ENCODE peak calls at places on chromosomes 5 and 9, in eight cellular contexts. G, W, V, N, X, F, S and E are unnamed samples.

GRCh38 chr5:36696059-36696673 is 89.8 kb downstream of the SLC1A3 start:
- DNase-seq in G (peak; percentile 53), W (peak; percentile 34), V (peak; percentile 70), N (peak; percentile 55), X (peak; percentile 73), F (peak; percentile 61), S (peak; percentile 78), E (peak; percentile 38)

GRCh38 chr5:149079883-149080282 is 17.0 kb upstream of the SH3TC2 start:
- DNase-seq in G (peak; percentile 32), W (no peak), V (no peak), N (no peak), X (no peak), F (no peak), S (no peak), E (peak; percentile 11)

GRCh38 chr9:106677815-106678214 is 185.2 kb upstream of the ZNF462 start:
- DNase-seq in G (no peak), W (no peak), V (no peak), N (no peak), X (no peak), F (no peak), S (no peak), E (no peak)

GRCh38 chr5:170497311-170498038 is 6.3 kb upstream of the KCNIP1 start:
- DNase-seq in G (peak; percentile 8), W (no peak), V (no peak), N (no peak), X (peak; percentile 30), F (peak; percentile 68), S (no peak), E (no peak)

GRCh38 chr9:121299125-121299466 is 31.1 kb downstream of the GSN start:
- DNase-seq in G (no peak), W (no peak), V (no peak), N (no peak), X (no peak), F (no peak), S (no peak), E (no peak)

GRCh38 chr5:122129332-122129731 is at the start of gene ZNF474:
- DNase-seq in G (peak; percentile 98), W (peak; percentile 47), V (peak; percentile 92), N (no peak), X (peak; percentile 96), F (peak; percentile 99), S (peak; percentile 28), E (peak; percentile 98)

GRCh38 chr9:136619742-136620440 is 42.8 kb upstream of the EGFL7 start:
- DNase-seq in G (no peak), W (no peak), V (peak; percentile 66), N (no peak), X (no peak), F (peak; percentile 48), S (no peak), E (no peak)

GRCh38 chr9:98551511-98552286 is 157.0 kb downstream of the GABBR2 start:
- DNase-seq in G (peak; percentile 58), W (no peak), V (peak; percentile 88), N (no peak), X (peak; percentile 63), F (peak; percentile 46), S (no peak), E (peak; percentile 77)

GRCh38 chr5:19745247-19745646 is 242.8 kb downstream of the CDH18 start:
- DNase-seq in G (no peak), W (no peak), V (no peak), N (no peak), X (no peak), F (no peak), S (no peak), E (no peak)

GRCh38 chr5:133341915-133342710 is 270.2 kb downstream of the FSTL4 start:
- DNase-seq in G (no peak), W (no peak), V (no peak), N (no peak), X (no peak), F (no peak), S (no peak), E (no peak)